ENCODE peak calls at places on chromosomes 7 and 10, in seven cellular contexts. One of them, this sample, is unnamed.
A peak's percentile ranks its signal among the peaks of the same experiment; 100 is the strongest.

GRCh38 chr7:3943265-3943664 is 642.2 kb downstream of the SDK1 start:
- DNase-seq in breast epithelium: no peak
- DNase-seq in A549: no peak
- DNase-seq in fibroblast of lung: no peak
- DNase-seq in astrocyte: no peak
- DNase-seq in spleen: no peak
- DNase-seq in left ventricle myocardium inferior: no peak
- DNase-seq in this sample: no peak

GRCh38 chr10:10120671-10121070 is 897.0 kb upstream of the CELF2 start:
- DNase-seq in breast epithelium: no peak
- DNase-seq in A549: no peak
- DNase-seq in fibroblast of lung: no peak
- DNase-seq in astrocyte: no peak
- DNase-seq in spleen: no peak
- DNase-seq in left ventricle myocardium inferior: no peak
- DNase-seq in this sample: no peak

GRCh38 chr10:17210361-17210760 is 8.9 kb upstream of the TRDMT1 start:
- DNase-seq in breast epithelium: no peak
- DNase-seq in A549: no peak
- DNase-seq in fibroblast of lung: peak; percentile 50
- DNase-seq in astrocyte: no peak
- DNase-seq in spleen: no peak
- DNase-seq in left ventricle myocardium inferior: no peak
- DNase-seq in this sample: no peak

GRCh38 chr10:24642921-24643678 is 80.6 kb downstream of the ARHGAP21 start:
- DNase-seq in breast epithelium: no peak
- DNase-seq in A549: peak; percentile 62
- DNase-seq in fibroblast of lung: peak; percentile 89
- DNase-seq in astrocyte: peak; percentile 78
- DNase-seq in spleen: no peak
- DNase-seq in left ventricle myocardium inferior: no peak
- DNase-seq in this sample: no peak

GRCh38 chr10:96500519-96500918 is 13.2 kb downstream of the TLL2 start:
- DNase-seq in breast epithelium: no peak
- DNase-seq in A549: no peak
- DNase-seq in fibroblast of lung: no peak
- DNase-seq in astrocyte: no peak
- DNase-seq in spleen: no peak
- DNase-seq in left ventricle myocardium inferior: no peak
- DNase-seq in this sample: no peak

GRCh38 chr7:116501425-116502167 is 2.1 kb downstream of the CAV2 start:
- DNase-seq in breast epithelium: no peak
- DNase-seq in A549: peak; percentile 33
- DNase-seq in fibroblast of lung: peak; percentile 40
- DNase-seq in astrocyte: peak; percentile 64
- DNase-seq in spleen: no peak
- DNase-seq in left ventricle myocardium inferior: peak; percentile 30
- DNase-seq in this sample: no peak

GRCh38 chr7:82726038-82726800 is 282.6 kb upstream of the CACNA2D1 start:
- DNase-seq in breast epithelium: no peak
- DNase-seq in A549: no peak
- DNase-seq in fibroblast of lung: peak; percentile 17
- DNase-seq in astrocyte: peak; percentile 62
- DNase-seq in spleen: no peak
- DNase-seq in left ventricle myocardium inferior: no peak
- DNase-seq in this sample: no peak

GRCh38 chr10:30028452-30029045 is 30.8 kb downstream of the JCAD start:
- DNase-seq in breast epithelium: no peak
- DNase-seq in A549: no peak
- DNase-seq in fibroblast of lung: no peak
- DNase-seq in astrocyte: no peak
- DNase-seq in spleen: no peak
- DNase-seq in left ventricle myocardium inferior: no peak
- DNase-seq in this sample: no peak

GRCh38 chr7:2944729-2945128 is 98.9 kb downstream of the CARD11 start:
- DNase-seq in breast epithelium: no peak
- DNase-seq in A549: no peak
- DNase-seq in fibroblast of lung: no peak
- DNase-seq in astrocyte: no peak
- DNase-seq in spleen: no peak
- DNase-seq in left ventricle myocardium inferior: no peak
- DNase-seq in this sample: no peak

GRCh38 chr10:69914373-69915268 is 112.9 kb downstream of the COL13A1 start:
- DNase-seq in breast epithelium: peak; percentile 70
- DNase-seq in A549: peak; percentile 74
- DNase-seq in fibroblast of lung: peak; percentile 74
- DNase-seq in astrocyte: peak; percentile 23
- DNase-seq in spleen: peak; percentile 85
- DNase-seq in left ventricle myocardium inferior: peak; percentile 68
- DNase-seq in this sample: peak; percentile 22

GRCh38 chr7:159036916-159037605 is 107.6 kb downstream of the VIPR2 start:
- DNase-seq in breast epithelium: no peak
- DNase-seq in A549: no peak
- DNase-seq in fibroblast of lung: no peak
- DNase-seq in astrocyte: no peak
- DNase-seq in spleen: no peak
- DNase-seq in left ventricle myocardium inferior: no peak
- DNase-seq in this sample: no peak

GRCh38 chr10:30051220-30051619 is 8.2 kb downstream of the JCAD start:
- DNase-seq in breast epithelium: no peak
- DNase-seq in A549: no peak
- DNase-seq in fibroblast of lung: peak; percentile 82
- DNase-seq in astrocyte: no peak
- DNase-seq in spleen: no peak
- DNase-seq in left ventricle myocardium inferior: no peak
- DNase-seq in this sample: no peak

GRCh38 chr7:22725585-22725984 is 1.4 kb upstream of the IL6 start:
- DNase-seq in breast epithelium: no peak
- DNase-seq in A549: no peak
- DNase-seq in fibroblast of lung: peak; percentile 60
- DNase-seq in astrocyte: no peak
- DNase-seq in spleen: no peak
- DNase-seq in left ventricle myocardium inferior: no peak
- DNase-seq in this sample: no peak

GRCh38 chr7:102425639-102426267 is 7.6 kb upstream of the ORAI2 start:
- DNase-seq in breast epithelium: no peak
- DNase-seq in A549: no peak
- DNase-seq in fibroblast of lung: no peak
- DNase-seq in astrocyte: no peak
- DNase-seq in spleen: peak; percentile 98
- DNase-seq in left ventricle myocardium inferior: peak; percentile 45
- DNase-seq in this sample: peak; percentile 84

GRCh38 chr7:115226410-115226809 is 304.5 kb downstream of the MDFIC start:
- DNase-seq in breast epithelium: no peak
- DNase-seq in A549: no peak
- DNase-seq in fibroblast of lung: no peak
- DNase-seq in astrocyte: no peak
- DNase-seq in spleen: no peak
- DNase-seq in left ventricle myocardium inferior: no peak
- DNase-seq in this sample: no peak

GRCh38 chr10:60008816-60009215 is 102.5 kb upstream of the CCDC6 start:
- DNase-seq in breast epithelium: no peak
- DNase-seq in A549: no peak
- DNase-seq in fibroblast of lung: no peak
- DNase-seq in astrocyte: no peak
- DNase-seq in spleen: no peak
- DNase-seq in left ventricle myocardium inferior: no peak
- DNase-seq in this sample: no peak

GRCh38 chr7:142338633-142339501 is 81.0 kb upstream of the PRSS58 start:
- DNase-seq in breast epithelium: no peak
- DNase-seq in A549: no peak
- DNase-seq in fibroblast of lung: no peak
- DNase-seq in astrocyte: no peak
- DNase-seq in spleen: no peak
- DNase-seq in left ventricle myocardium inferior: no peak
- DNase-seq in this sample: no peak

GRCh38 chr10:1672001-1672781 is 65.1 kb downstream of the ADARB2 start:
- DNase-seq in breast epithelium: no peak
- DNase-seq in A549: no peak
- DNase-seq in fibroblast of lung: no peak
- DNase-seq in astrocyte: no peak
- DNase-seq in spleen: peak; percentile 68
- DNase-seq in left ventricle myocardium inferior: no peak
- DNase-seq in this sample: no peak

GRCh38 chr10:105837951-105838350 is 1196.9 kb downstream of the SORCS3 start:
- DNase-seq in breast epithelium: no peak
- DNase-seq in A549: no peak
- DNase-seq in fibroblast of lung: peak; percentile 8
- DNase-seq in astrocyte: peak; percentile 20
- DNase-seq in spleen: no peak
- DNase-seq in left ventricle myocardium inferior: no peak
- DNase-seq in this sample: no peak

GRCh38 chr10:14604181-14605142 is 170.2 kb downstream of the FAM107B start:
- DNase-seq in breast epithelium: peak; percentile 79
- DNase-seq in A549: peak; percentile 47
- DNase-seq in fibroblast of lung: peak; percentile 77
- DNase-seq in astrocyte: peak; percentile 36
- DNase-seq in spleen: peak; percentile 95
- DNase-seq in left ventricle myocardium inferior: peak; percentile 84
- DNase-seq in this sample: peak; percentile 65

GRCh38 chr7:72709909-72710308 is 118.1 kb downstream of the TYW1B start:
- DNase-seq in breast epithelium: no peak
- DNase-seq in A549: no peak
- DNase-seq in fibroblast of lung: no peak
- DNase-seq in astrocyte: peak; percentile 13
- DNase-seq in spleen: no peak
- DNase-seq in left ventricle myocardium inferior: no peak
- DNase-seq in this sample: no peak

GRCh38 chr7:104926905-104927454 is 87.0 kb upstream of the KMT2E start:
- DNase-seq in breast epithelium: no peak
- DNase-seq in A549: no peak
- DNase-seq in fibroblast of lung: no peak
- DNase-seq in astrocyte: no peak
- DNase-seq in spleen: no peak
- DNase-seq in left ventricle myocardium inferior: no peak
- DNase-seq in this sample: no peak

DNA sequence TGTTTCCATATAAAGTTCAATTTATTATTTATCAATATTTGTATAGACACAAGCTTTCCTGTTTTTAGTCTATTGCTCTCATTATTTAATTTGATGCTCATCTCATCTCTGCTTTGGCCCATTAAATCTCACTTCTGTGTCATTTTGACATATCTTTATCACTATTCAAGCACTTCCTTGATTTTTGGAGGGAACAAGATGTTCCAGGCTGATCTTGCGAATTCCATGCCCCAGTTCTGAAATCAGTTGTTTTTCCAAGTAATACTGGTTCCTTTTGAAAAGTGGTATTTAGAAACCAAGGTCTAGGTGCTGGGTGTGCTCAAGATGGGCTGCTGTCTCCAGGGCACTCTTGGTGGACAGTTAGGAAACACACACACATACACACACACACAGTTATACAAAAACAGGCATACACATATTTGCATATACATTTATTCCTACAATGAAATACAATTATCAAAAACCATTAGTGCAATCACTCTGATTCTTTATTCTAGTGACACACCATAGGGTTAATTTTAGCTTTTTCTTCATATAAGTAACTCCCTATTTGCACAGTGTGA is 4.4 kb upstream of the RBM33 start:
- DNase-seq in breast epithelium: no peak
- DNase-seq in A549: no peak
- DNase-seq in fibroblast of lung: no peak
- DNase-seq in astrocyte: no peak
- DNase-seq in spleen: no peak
- DNase-seq in left ventricle myocardium inferior: no peak
- DNase-seq in this sample: no peak
- H3K9me3 ChIP-seq in breast epithelium: peaks cover 10% of the 10 kb centered on the region
- H3K9me3 ChIP-seq in A549: peaks cover 64% of the 10 kb centered on the region
- H3K9me3 ChIP-seq in fibroblast of lung: no peaks in the 10 kb centered on the region
- H3K9me3 ChIP-seq in astrocyte: peaks cover 25% of the 10 kb centered on the region
- H3K9me3 ChIP-seq in spleen: no peaks in the 10 kb centered on the region
- H3K9me3 ChIP-seq in left ventricle myocardium inferior: peaks cover 17% of the 10 kb centered on the region
- H3K9me3 ChIP-seq in this sample: peaks cover 7% of the 10 kb centered on the region

GRCh38 chr7:29641651-29642050 is 78.0 kb downstream of the PRR15 start:
- DNase-seq in breast epithelium: no peak
- DNase-seq in A549: no peak
- DNase-seq in fibroblast of lung: no peak
- DNase-seq in astrocyte: peak; percentile 13
- DNase-seq in spleen: no peak
- DNase-seq in left ventricle myocardium inferior: no peak
- DNase-seq in this sample: no peak

GRCh38 chr7:29637374-29637773 is 73.7 kb downstream of the PRR15 start:
- DNase-seq in breast epithelium: no peak
- DNase-seq in A549: no peak
- DNase-seq in fibroblast of lung: no peak
- DNase-seq in astrocyte: no peak
- DNase-seq in spleen: no peak
- DNase-seq in left ventricle myocardium inferior: no peak
- DNase-seq in this sample: no peak

GRCh38 chr7:29639386-29639785 is 75.8 kb downstream of the PRR15 start:
- DNase-seq in breast epithelium: no peak
- DNase-seq in A549: no peak
- DNase-seq in fibroblast of lung: no peak
- DNase-seq in astrocyte: no peak
- DNase-seq in spleen: no peak
- DNase-seq in left ventricle myocardium inferior: no peak
- DNase-seq in this sample: no peak

GRCh38 chr7:29639887-29640600 is 76.4 kb downstream of the PRR15 start:
- DNase-seq in breast epithelium: no peak
- DNase-seq in A549: no peak
- DNase-seq in fibroblast of lung: no peak
- DNase-seq in astrocyte: no peak
- DNase-seq in spleen: no peak
- DNase-seq in left ventricle myocardium inferior: no peak
- DNase-seq in this sample: no peak

DNA sequence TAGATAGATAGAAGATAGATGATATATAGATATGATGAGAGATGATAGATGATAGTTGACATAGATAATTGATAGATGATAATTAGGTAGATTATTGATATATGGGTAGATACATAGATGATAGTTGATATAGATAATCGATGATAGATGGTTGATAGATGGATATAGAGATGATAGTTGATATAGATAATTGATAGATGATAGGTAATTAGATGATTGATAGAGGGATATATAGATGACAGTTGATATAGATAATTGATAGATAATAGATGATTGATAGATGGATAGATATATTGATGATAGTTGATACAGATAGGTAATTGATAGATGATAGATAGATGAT is 72.3 kb downstream of the PRR15 start:
- DNase-seq in breast epithelium: no peak
- DNase-seq in A549: no peak
- DNase-seq in fibroblast of lung: no peak
- DNase-seq in astrocyte: no peak
- DNase-seq in spleen: no peak
- DNase-seq in left ventricle myocardium inferior: no peak
- DNase-seq in this sample: no peak
- H3K9me3 ChIP-seq in breast epithelium: no peaks in the 10 kb centered on the region
- H3K9me3 ChIP-seq in A549: no peaks in the 10 kb centered on the region
- H3K9me3 ChIP-seq in fibroblast of lung: no peaks in the 10 kb centered on the region
- H3K9me3 ChIP-seq in astrocyte: no peaks in the 10 kb centered on the region
- H3K9me3 ChIP-seq in spleen: no peaks in the 10 kb centered on the region
- H3K9me3 ChIP-seq in left ventricle myocardium inferior: no peaks in the 10 kb centered on the region
- H3K9me3 ChIP-seq in this sample: no peaks in the 10 kb centered on the region

GRCh38 chr10:42523098-42523497 is 115.3 kb downstream of the ZNF33B start:
- DNase-seq in breast epithelium: no peak
- DNase-seq in A549: no peak
- DNase-seq in fibroblast of lung: no peak
- DNase-seq in astrocyte: no peak
- DNase-seq in spleen: no peak
- DNase-seq in left ventricle myocardium inferior: no peak
- DNase-seq in this sample: no peak
- H3K9me3 ChIP-seq in breast epithelium: peaks cover 77% of the 10 kb centered on the region
- H3K9me3 ChIP-seq in A549: peaks cover 66% of the 10 kb centered on the region
- H3K9me3 ChIP-seq in fibroblast of lung: no peaks in the 10 kb centered on the region
- H3K9me3 ChIP-seq in astrocyte: peaks cover 28% of the 10 kb centered on the region
- H3K9me3 ChIP-seq in spleen: peaks cover 54% of the 10 kb centered on the region
- H3K9me3 ChIP-seq in left ventricle myocardium inferior: peaks cover 95% of the 10 kb centered on the region
- H3K9me3 ChIP-seq in this sample: peaks cover 30% of the 10 kb centered on the region

GRCh38 chr10:12202230-12202629 is 6.2 kb downstream of the CDC123 start:
- DNase-seq in breast epithelium: no peak
- DNase-seq in A549: no peak
- DNase-seq in fibroblast of lung: no peak
- DNase-seq in astrocyte: no peak
- DNase-seq in spleen: no peak
- DNase-seq in left ventricle myocardium inferior: no peak
- DNase-seq in this sample: no peak
- H3K9me3 ChIP-seq in breast epithelium: no peaks in the 10 kb centered on the region
- H3K9me3 ChIP-seq in A549: no peaks in the 10 kb centered on the region
- H3K9me3 ChIP-seq in fibroblast of lung: no peaks in the 10 kb centered on the region
- H3K9me3 ChIP-seq in astrocyte: no peaks in the 10 kb centered on the region
- H3K9me3 ChIP-seq in spleen: no peaks in the 10 kb centered on the region
- H3K9me3 ChIP-seq in left ventricle myocardium inferior: no peaks in the 10 kb centered on the region
- H3K9me3 ChIP-seq in this sample: no peaks in the 10 kb centered on the region

This sample was measured in T-helper 17 cell.